ENCODE peak calls at places on chromosomes 1 and 21, in six cellular contexts. C is choroid plexus epithelial cell, E is astrocyte, T is A549, Z is neuronal stem cell, B is mesendoderm. H is an unnamed sample.

GRCh38 chr1:12063141-12064072 is at the start of gene TNFRSF8:
- DNase-seq in E (no peak), C (peak; percentile 29), B (peak; percentile 78), Z (no peak), T (no peak), H (peak; percentile 76)

GRCh38 chr1:151145158-151146071 is 1.0 kb downstream of the SEMA6C start:
- DNase-seq in C (peak; percentile 29), Z (no peak), E (no peak), T (no peak), B (peak; percentile 63), H (no peak)

GRCh38 chr1:17423781-17424245 is 15.7 kb downstream of the RCC2 start:
- DNase-seq in T (no peak), C (peak; percentile 37), E (no peak), B (no peak), Z (no peak), H (no peak)

GRCh38 chr21:17613242-17613676 is 558 bp upstream of the BTG3 start:
- DNase-seq in Z (peak; percentile 4), B (no peak), E (no peak), T (no peak), C (peak; percentile 42), H (no peak)

GRCh38 chr1:228734881-228735801 is at the start of gene RHOU:
- DNase-seq in E (peak; percentile 18), T (peak; percentile 68), B (peak; percentile 64), C (peak; percentile 57), Z (peak; percentile 67), H (peak; percentile 45)

GRCh38 chr1:23394176-23394575 is 24.5 kb upstream of the ZNF436 start:
- DNase-seq in E (peak; percentile 76), B (no peak), C (peak; percentile 95), T (no peak), Z (no peak), H (no peak)

GRCh38 chr1:18088077-18088594 is 19.5 kb upstream of the IGSF21 start:
- DNase-seq in E (no peak), C (no peak), Z (no peak), B (no peak), T (no peak), H (no peak)

GRCh38 chr1:106037526-106037925 is 1018.9 kb upstream of the PRMT6 start:
- DNase-seq in T (no peak), E (no peak), Z (no peak), B (no peak), C (no peak), H (no peak)

GRCh38 chr1:225343618-225344017 is 84.2 kb downstream of the LBR start:
- DNase-seq in C (peak; percentile 37), Z (no peak), E (no peak), T (no peak), B (no peak), H (peak; percentile 45)

GRCh38 chr1:246687002-246687401 is 37.2 kb upstream of the SCCPDH start:
- DNase-seq in T (no peak), B (peak; percentile 44), C (no peak), E (no peak), Z (no peak), H (no peak)

GRCh38 chr1:16172964-16173446 is 17.1 kb upstream of the EPHA2 start:
- DNase-seq in B (no peak), Z (no peak), E (peak; percentile 83), T (no peak), C (peak; percentile 61), H (no peak)

GRCh38 chr1:1437904-1438376 is 2.5 kb downstream of the VWA1 start:
- DNase-seq in B (no peak), E (no peak), Z (no peak), T (peak; percentile 72), C (no peak), H (no peak)

GRCh38 chr1:111270781-111271463 is 19.7 kb upstream of the CHIA start:
- DNase-seq in B (peak; percentile 13), Z (no peak), C (no peak), T (no peak), E (no peak), H (no peak)

GRCh38 chr1:38997901-38998190 is 6.8 kb downstream of the AKIRIN1 start:
- DNase-seq in Z (no peak), T (no peak), E (no peak), C (peak; percentile 57), B (no peak), H (no peak)

GRCh38 chr1:212495843-212496494 is 63.2 kb downstream of the NENF start:
- DNase-seq in Z (no peak), C (no peak), E (no peak), B (no peak), T (no peak), H (no peak)

GRCh38 chr1:190597361-190597760 is 119.7 kb upstream of the BRINP3 start:
- DNase-seq in Z (no peak), C (no peak), T (no peak), E (no peak), B (no peak), H (no peak)

GRCh38 chr1:207565546-207566468 is 69.8 kb downstream of the CR1 start:
- DNase-seq in Z (no peak), C (peak; percentile 27), E (no peak), T (no peak), B (peak; percentile 35), H (no peak)

GRCh38 chr1:21939650-21940374 is 2.7 kb upstream of the HSPG2 start:
- DNase-seq in C (peak; percentile 93), B (no peak), T (peak; percentile 65), Z (no peak), E (peak; percentile 97), H (no peak)

GRCh38 chr1:58753431-58753866 is 30.4 kb downstream of the JUN start:
- DNase-seq in E (no peak), B (no peak), Z (no peak), C (no peak), T (no peak), H (no peak)

GRCh38 chr1:198776602-198777029 is 137.8 kb downstream of the PTPRC start:
- DNase-seq in C (peak; percentile 98), E (peak; percentile 99), T (no peak), B (peak; percentile 2), Z (no peak), H (peak; percentile 28)

GRCh38 chr1:94713472-94714141 is 106.5 kb upstream of the SLC44A3 start:
- DNase-seq in Z (no peak), E (peak; percentile 95), T (peak; percentile 41), B (peak; percentile 94), C (peak; percentile 96), H (no peak)

GRCh38 chr1:3657578-3658230 is 5.4 kb downstream of the TP73 start:
- DNase-seq in B (no peak), E (no peak), T (no peak), C (no peak), Z (no peak), H (no peak)

GRCh38 chr1:206895837-206896242 is 1.4 kb upstream of the IL24 start:
- DNase-seq in T (peak; percentile 23), B (no peak), C (peak; percentile 63), Z (no peak), E (no peak), H (no peak)

GRCh38 chr21:43370888-43371570 is 55.9 kb downstream of the SIK1 start:
- DNase-seq in C (peak; percentile 22), B (no peak), T (no peak), Z (no peak), E (no peak), H (no peak)

GRCh38 chr1:229507951-229508822 is at the start of gene NUP133:
- DNase-seq in E (peak; percentile 96), Z (peak; percentile 98), C (peak; percentile 99), B (peak; percentile 99), T (peak; percentile 93), H (peak; percentile 97)

GRCh38 chr1:184289825-184290550 is 96.8 kb upstream of the C1orf21 start:
- DNase-seq in C (no peak), T (no peak), B (peak; percentile 66), E (no peak), Z (peak; percentile 33), H (peak; percentile 44)

GRCh38 chr21:42236014-42236413 is 17.1 kb downstream of the ABCG1 start:
- DNase-seq in C (no peak), T (no peak), Z (no peak), E (no peak), B (peak; percentile 38), H (no peak)
- H3K4me3 ChIP-seq in C (no peak overlapping the region), T (no peak overlapping the region), Z (no peak overlapping the region), E (no peak overlapping the region), B (no peak overlapping the region), H (no peak overlapping the region)

GRCh38 chr1:95994643-95995042 is 726.9 kb upstream of the PTBP2 start:
- DNase-seq in C (no peak), Z (no peak), E (no peak), B (no peak), T (no peak), H (no peak)
- H3K4me3 ChIP-seq in C (no peak overlapping the region), Z (no peak overlapping the region), E (no peak overlapping the region), B (no peak overlapping the region), T (no peak overlapping the region), H (no peak overlapping the region)

GRCh38 chr1:237048803-237049202 is 6.8 kb downstream of the RYR2 start:
- DNase-seq in E (no peak), Z (no peak), B (no peak), C (no peak), T (no peak), H (no peak)
- H3K4me3 ChIP-seq in E (no peak overlapping the region), Z (no peak overlapping the region), B (no peak overlapping the region), C (no peak overlapping the region), T (no peak overlapping the region), H (no peak overlapping the region)

GRCh38 chr1:32741067-32741416 is 38.5 kb upstream of the SYNC start:
- DNase-seq in E (no peak), C (no peak), T (no peak), B (no peak), Z (no peak), H (no peak)
- H3K4me3 ChIP-seq in E (peak overlapping the region; percentile 62), C (peak overlapping the region; percentile 57), T (peak overlapping the region; percentile 82), B (peak overlapping the region; percentile 65), Z (peak overlapping the region; percentile 82), H (peak overlapping the region; percentile 41)

GRCh38 chr1:181092056-181092455 is 3.6 kb downstream of the IER5 start:
- DNase-seq in B (no peak), C (no peak), E (no peak), T (no peak), Z (no peak), H (no peak)
- H3K4me3 ChIP-seq in B (no peak overlapping the region), C (peak overlapping the region; percentile 89), E (peak overlapping the region; percentile 86), T (peak overlapping the region; percentile 91), Z (no peak overlapping the region), H (no peak overlapping the region)

DNA sequence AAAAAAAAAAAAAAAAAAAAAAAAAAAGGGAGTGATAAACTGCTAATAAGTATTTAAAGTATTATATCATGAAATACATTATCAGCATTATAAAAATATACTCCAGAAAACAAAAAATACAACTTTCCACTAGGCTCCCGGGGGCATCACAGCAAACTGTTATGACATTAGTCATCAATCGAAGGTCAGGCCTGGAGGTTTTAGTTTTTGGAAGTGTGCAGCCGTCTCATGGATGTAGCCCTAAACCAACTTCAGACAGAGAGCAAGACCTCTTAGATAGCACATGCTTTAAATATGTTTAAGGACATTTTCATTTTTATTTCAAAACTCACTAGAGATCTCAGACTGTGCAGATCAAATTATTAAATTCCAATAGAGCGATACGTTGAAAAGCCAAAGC is 106.3 kb downstream of the RERE start:
- DNase-seq in Z (no peak), E (peak; percentile 17), C (peak; percentile 52), B (no peak), T (no peak), H (no peak)
- H3K4me3 ChIP-seq in Z (no peak overlapping the region), E (no peak overlapping the region), C (no peak overlapping the region), B (no peak overlapping the region), T (no peak overlapping the region), H (no peak overlapping the region)